ENCODE peak calls at places on chromosomes 5 and 9, in seven cellular contexts. S is neural progenitor cell, Z is spleen, X is HCT116, B is uterus, K is heart right ventricle, O is tibial nerve. P is an unnamed sample.

GRCh38 chr9:34971146-34971811 is 13.2 kb downstream of the PHF24 start:
- DNase-seq in S (no peak), Z (no peak), X (no peak), B (no peak), K (no peak), O (no peak), P (no peak)

GRCh38 chr5:40442346-40442745 is 237.4 kb upstream of the PTGER4 start:
- DNase-seq in S (no peak), Z (no peak), X (no peak), B (no peak), K (no peak), O (no peak), P (no peak)

GRCh38 chr9:110099236-110099741 is 108.7 kb downstream of the C9orf152 start:
- DNase-seq in S (no peak), Z (no peak), X (no peak), B (peak; percentile 38), K (no peak), O (peak; percentile 46), P (no peak)

GRCh38 chr5:108356286-108356685 is 25.6 kb downstream of the FBXL17 start:
- DNase-seq in S (no peak), Z (no peak), X (no peak), B (no peak), K (no peak), O (no peak), P (no peak)

GRCh38 chr9:110337727-110338522 is at the start of gene TXNDC8:
- DNase-seq in S (no peak), Z (no peak), X (no peak), B (no peak), K (no peak), O (no peak), P (no peak)

GRCh38 chr9:89473762-89474469 is 24.0 kb downstream of the SEMA4D start:
- DNase-seq in S (no peak), Z (no peak), X (no peak), B (no peak), K (no peak), O (no peak), P (no peak)

GRCh38 chr9:129860653-129861446 is 25.6 kb downstream of the USP20 start:
- DNase-seq in S (no peak), Z (no peak), X (no peak), B (no peak), K (no peak), O (no peak), P (no peak)

GRCh38 chr5:71937906-71938698 is 169.2 kb upstream of the MAP1B start:
- DNase-seq in S (no peak), Z (no peak), X (no peak), B (no peak), K (no peak), O (no peak), P (no peak)

GRCh38 chr9:114988962-114989599 is 58.7 kb upstream of the TNFSF8 start:
- DNase-seq in S (no peak), Z (no peak), X (no peak), B (no peak), K (no peak), O (no peak), P (no peak)

GRCh38 chr5:43482490-43483064 is 1.1 kb downstream of the TMEM267 start:
- DNase-seq in S (no peak), Z (no peak), X (no peak), B (no peak), K (no peak), O (no peak), P (no peak)

GRCh38 chr5:133294380-133294779 is 242.6 kb downstream of the HSPA4 start:
- DNase-seq in S (no peak), Z (no peak), X (no peak), B (no peak), K (no peak), O (no peak), P (no peak)

GRCh38 chr9:91056917-91057316 is 255.3 kb downstream of the SYK start:
- DNase-seq in S (no peak), Z (no peak), X (no peak), B (no peak), K (no peak), O (no peak), P (no peak)

GRCh38 chr9:88682431-88682831 is 147.5 kb downstream of the NXNL2 start:
- DNase-seq in S (no peak), Z (no peak), X (no peak), B (peak; percentile 62), K (no peak), O (no peak), P (no peak)

GRCh38 chr5:131795879-131796792 is 681 bp downstream of the FNIP1 start:
- DNase-seq in S (peak; percentile 75), Z (peak; percentile 93), X (no peak), B (peak; percentile 62), K (peak; percentile 73), O (peak; percentile 61), P (no peak)

GRCh38 chr9:126301985-126302603 is 24.5 kb upstream of the MVB12B start:
- DNase-seq in S (peak; percentile 81), Z (no peak), X (peak; percentile 65), B (peak; percentile 43), K (peak; percentile 71), O (peak; percentile 64), P (peak; percentile 67)

GRCh38 chr9:73133921-73134407 is 17.7 kb upstream of the ANXA1 start:
- DNase-seq in S (no peak), Z (no peak), X (no peak), B (no peak), K (no peak), O (no peak), P (no peak)

GRCh38 chr9:103193992-103194391 is 198.9 kb downstream of the CYLC2 start:
- DNase-seq in S (no peak), Z (no peak), X (no peak), B (no peak), K (no peak), O (no peak), P (no peak)

GRCh38 chr5:139561655-139562451 is 714 bp downstream of the UBE2D2 start:
- DNase-seq in S (peak; percentile 70), Z (peak; percentile 92), X (no peak), B (peak; percentile 22), K (no peak), O (peak; percentile 5), P (no peak)

GRCh38 chr9:82202808-82203207 is 214.2 kb downstream of the SPATA31D1 start:
- DNase-seq in S (no peak), Z (no peak), X (no peak), B (no peak), K (no peak), O (no peak), P (no peak)

GRCh38 chr5:135718151-135718550 is 116.3 kb upstream of the SLC25A48 start:
- DNase-seq in S (no peak), Z (no peak), X (peak; percentile 8), B (no peak), K (no peak), O (no peak), P (no peak)

GRCh38 chr9:3960661-3961144 is 339.2 kb downstream of the GLIS3 start:
- DNase-seq in S (peak; percentile 61), Z (no peak), X (no peak), B (no peak), K (no peak), O (no peak), P (no peak)

GRCh38 chr5:92641031-92641962 is 939.7 kb downstream of the NR2F1-AS1 start:
- DNase-seq in S (no peak), Z (no peak), X (peak; percentile 52), B (no peak), K (peak; percentile 14), O (peak; percentile 7), P (no peak)

GRCh38 chr5:90561766-90562165 is 3.2 kb downstream of the ADGRV1 start:
- DNase-seq in S (no peak), Z (no peak), X (no peak), B (no peak), K (no peak), O (no peak), P (no peak)

GRCh38 chr5:90565491-90565890 is 6.9 kb downstream of the ADGRV1 start:
- DNase-seq in S (no peak), Z (no peak), X (no peak), B (no peak), K (no peak), O (no peak), P (no peak)

GRCh38 chr5:90563161-90563560 is 4.6 kb downstream of the ADGRV1 start:
- DNase-seq in S (no peak), Z (no peak), X (no peak), B (no peak), K (no peak), O (no peak), P (no peak)

GRCh38 chr5:90560771-90561170 is 2.2 kb downstream of the ADGRV1 start:
- DNase-seq in S (no peak), Z (no peak), X (no peak), B (no peak), K (no peak), O (no peak), P (no peak)

GRCh38 chr5:90562331-90562730 is 3.7 kb downstream of the ADGRV1 start:
- DNase-seq in S (peak; percentile 76), Z (no peak), X (no peak), B (no peak), K (no peak), O (no peak), P (no peak)
- H3K4me3 ChIP-seq in S (peak overlapping the region; percentile 32), Z (no peak overlapping the region), X (no peak overlapping the region), B (no peak overlapping the region), K (no peak overlapping the region), O (no peak overlapping the region), P (no peak overlapping the region)

DNA sequence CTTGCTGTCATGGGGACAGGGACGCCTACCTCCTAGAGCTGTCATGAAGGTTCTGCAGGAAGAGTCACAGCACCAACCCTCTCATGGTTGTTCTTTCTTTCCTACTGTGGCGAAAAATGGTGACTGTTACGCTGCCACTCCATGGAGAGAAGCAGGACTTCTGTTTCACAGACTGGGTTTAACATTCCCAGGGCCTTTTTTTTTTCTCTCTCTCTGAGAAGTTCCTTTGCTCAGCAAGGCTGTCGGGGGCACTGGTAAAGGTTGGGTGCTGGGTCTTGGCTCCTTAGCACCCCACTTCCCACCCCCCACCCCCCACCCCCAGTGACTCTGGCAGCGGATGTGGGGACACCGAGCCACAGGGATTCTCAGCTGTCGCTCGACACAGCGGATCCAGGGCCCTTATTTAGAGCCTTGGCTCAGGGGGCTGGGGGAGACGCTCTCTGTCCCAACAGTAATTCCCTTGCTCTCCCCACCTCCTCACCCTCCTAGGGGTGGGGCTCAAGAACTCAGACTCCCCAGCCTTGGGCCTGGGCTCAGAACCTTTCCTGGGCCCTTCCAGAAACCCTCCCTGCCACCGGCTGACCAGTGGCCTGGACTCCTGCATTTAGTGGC is 34.4 kb downstream of the DUSP1 start:
- DNase-seq in S (no peak), Z (no peak), X (no peak), B (no peak), K (no peak), O (no peak), P (no peak)
- H3K4me1 ChIP-seq in S (no peaks in the 10 kb centered on the region), Z (no peaks in the 10 kb centered on the region), X (no peaks in the 10 kb centered on the region), B (peaks cover 16% of the 10 kb centered on the region), K (peaks cover 18% of the 10 kb centered on the region), O (no peaks in the 10 kb centered on the region), P (no peaks in the 10 kb centered on the region)

GRCh38 chr9:121989010-121989409 is 104.1 kb downstream of the TTLL11 start:
- DNase-seq in S (peak; percentile 70), Z (no peak), X (no peak), B (no peak), K (no peak), O (no peak), P (no peak)
- TF ChIP-seq CTCF in S (peak; percentile 57), Z (no peak), X (peak; percentile 50), B (no peak), K (peak; percentile 11), O (no peak), P (no peak)

DNA sequence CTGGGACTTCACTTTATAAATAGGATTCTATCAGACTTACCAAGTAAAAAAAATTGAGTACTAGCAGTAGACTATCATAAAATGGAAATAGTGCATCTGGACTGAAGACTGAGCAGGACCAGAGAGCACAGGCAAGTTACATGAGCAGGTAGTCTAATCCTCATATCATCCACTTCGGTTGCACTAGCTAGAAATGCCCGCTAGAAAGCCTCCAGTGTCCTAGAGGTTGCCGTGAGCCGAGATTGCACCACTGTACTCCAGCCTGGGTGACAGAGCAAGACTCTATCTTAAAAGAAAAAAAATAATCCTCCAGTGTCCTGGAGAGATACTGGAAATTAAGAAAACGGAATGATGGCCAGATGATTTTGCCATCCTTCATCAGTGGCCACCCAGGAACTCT is 20.0 kb downstream of the C5orf47 start:
- DNase-seq in S (no peak), Z (no peak), X (no peak), B (no peak), K (no peak), O (no peak), P (no peak)
- H3K4me3 ChIP-seq in S (no peak overlapping the region), Z (no peak overlapping the region), X (no peak overlapping the region), B (no peak overlapping the region), K (no peak overlapping the region), O (no peak overlapping the region), P (no peak overlapping the region)